ENCODE peak calls at places on chromosomes 16 and 17, in five cellular contexts. G is neural progenitor cell, K is pancreas, M is choroid plexus epithelial cell, S is lower leg skin. E is an unnamed sample.

GRCh38 chr16:54067317-54068065 is 219.1 kb downstream of the IRX3 start:
- DNase-seq in G (no peak), K (no peak), M (no peak), S (no peak), E (no peak)

GRCh38 chr17:63694229-63694973 is 5.5 kb downstream of the LIMD2 start:
- DNase-seq in G (peak), K (no peak), M (no peak), S (no peak), E (no peak)

GRCh38 chr17:3920940-3921852 is 4.9 kb upstream of the P2RX1 start:
- DNase-seq in G (no peak), K (peak), M (peak), S (no peak), E (no peak)

GRCh38 chr16:2341456-2342447 is 1.2 kb upstream of the ABCA3 start:
- DNase-seq in G (peak), K (peak), M (no peak), S (peak), E (no peak)

GRCh38 chr17:60102632-60103047 is 23.9 kb upstream of the HEATR6 start:
- DNase-seq in G (no peak), K (no peak), M (peak), S (no peak), E (peak)

GRCh38 chr17:63039899-63040602 is 74.0 kb downstream of the TANC2 start:
- DNase-seq in G (no peak), K (no peak), M (peak), S (no peak), E (peak)

GRCh38 chr16:52265446-52265861 is 281.5 kb downstream of the TOX3 start:
- DNase-seq in G (peak), K (no peak), M (no peak), S (no peak), E (no peak)

GRCh38 chr17:48294989-48295892 is 134.8 kb downstream of the SKAP1 start:
- DNase-seq in G (no peak), K (no peak), M (peak), S (no peak), E (peak)

GRCh38 chr16:57146735-57147134 is 39.1 kb downstream of the PSME3IP1 start:
- DNase-seq in G (peak), K (no peak), M (no peak), S (peak), E (no peak)

GRCh38 chr17:57480438-57481196 is 224.3 kb downstream of the MSI2 start:
- DNase-seq in G (no peak), K (no peak), M (peak), S (no peak), E (peak)

GRCh38 chr16:24921229-24921628 is 75.5 kb downstream of the SLC5A11 start:
- DNase-seq in G (no peak), K (no peak), M (no peak), S (no peak), E (no peak)

GRCh38 chr16:22634913-22635312 is 124.2 kb downstream of the NPIPB5 start:
- DNase-seq in G (no peak), K (no peak), M (no peak), S (no peak), E (no peak)

GRCh38 chr16:79089735-79090284 is 510.7 kb downstream of the MAF start:
- DNase-seq in G (no peak), K (no peak), M (no peak), S (no peak), E (no peak)

GRCh38 chr16:68287276-68288251 is 23.2 kb downstream of the SLC7A6OS start:
- DNase-seq in G (no peak), K (no peak), M (peak), S (peak), E (peak)

GRCh38 chr16:88811850-88812736 is at the start of gene APRT:
- DNase-seq in G (peak), K (peak), M (peak), S (peak), E (peak)

GRCh38 chr16:88810868-88811599 is 694 bp downstream of the APRT start:
- DNase-seq in G (peak), K (peak), M (peak), S (peak), E (peak)

GRCh38 chr16:88809676-88810165 is 2.0 kb downstream of the APRT start:
- DNase-seq in G (no peak), K (no peak), M (no peak), S (no peak), E (no peak)

GRCh38 chr16:88810166-88810867 is 1.4 kb downstream of the APRT start:
- DNase-seq in G (no peak), K (peak), M (no peak), S (no peak), E (no peak)

GRCh38 chr16:88811600-88811849 is 203 bp downstream of the APRT start:
- DNase-seq in G (no peak), K (no peak), M (no peak), S (no peak), E (no peak)
- H3K4me3 ChIP-seq in G (peak), K (peak), M (peak), S (peak), E (peak)

DNA sequence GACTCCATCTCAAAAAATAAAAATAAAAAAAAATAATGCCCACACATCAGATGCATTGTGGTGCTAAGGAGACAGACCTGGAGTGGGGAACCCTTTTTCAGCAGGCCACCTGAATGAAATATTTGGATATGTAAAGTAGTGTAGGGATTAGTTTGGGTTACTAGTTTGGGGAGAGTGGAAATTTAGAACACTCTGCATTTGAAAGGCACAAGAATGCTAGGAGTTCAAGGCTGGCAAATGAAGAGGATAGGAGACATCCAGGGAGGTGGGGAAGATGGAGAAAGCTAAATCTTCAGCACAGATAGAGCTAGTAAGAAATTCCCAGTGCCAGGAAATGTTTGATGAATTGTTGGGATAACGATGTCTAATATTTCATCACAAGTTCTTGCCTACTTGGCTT is 298.3 kb upstream of the ERCC4 start:
- DNase-seq in G (no peak), K (no peak), M (no peak), S (no peak), E (no peak)
- TF ChIP-seq CTCF in G (no peak), K (no peak), M (no peak), S (no peak), E (no peak)

GRCh38 chr17:6021627-6022026 is 48.6 kb upstream of the WSCD1 start:
- DNase-seq in G (no peak), K (no peak), M (no peak), S (peak), E (no peak)

GRCh38 chr17:6018788-6019187 is 51.4 kb upstream of the WSCD1 start:
- DNase-seq in G (peak), K (no peak), M (no peak), S (no peak), E (no peak)

GRCh38 chr17:6020376-6021010 is 49.7 kb upstream of the WSCD1 start:
- DNase-seq in G (no peak), K (no peak), M (no peak), S (peak), E (no peak)

GRCh38 chr17:6019959-6020358 is 50.2 kb upstream of the WSCD1 start:
- DNase-seq in G (no peak), K (no peak), M (no peak), S (no peak), E (no peak)

GRCh38 chr17:6021011-6021400 is 49.2 kb upstream of the WSCD1 start:
- DNase-seq in G (no peak), K (no peak), M (no peak), S (peak), E (no peak)
- H3K4me3 ChIP-seq in G (no peak), K (no peak), M (no peak), S (no peak), E (no peak)

GRCh38 chr17:49972486-49973270 is 3.7 kb downstream of the DLX4 start:
- DNase-seq in G (peak), K (no peak), M (no peak), S (no peak), E (no peak)
- TF ChIP-seq CTCF in G (no peak), K (no peak), M (no peak), S (no peak), E (no peak)

GRCh38 chr16:67109407-67110135 is at the start of gene PHAF1:
- DNase-seq in G (peak), K (peak), M (peak), S (peak), E (peak)

GRCh38 chr16:67114793-67115192 is 5.1 kb downstream of the PHAF1 start:
- DNase-seq in G (no peak), K (no peak), M (no peak), S (peak), E (no peak)

GRCh38 chr16:67110136-67110847 is 551 bp downstream of the PHAF1 start:
- DNase-seq in G (peak), K (no peak), M (no peak), S (no peak), E (no peak)

GRCh38 chr16:67112591-67113399 is 3.1 kb downstream of the PHAF1 start:
- DNase-seq in G (no peak), K (no peak), M (no peak), S (peak), E (no peak)

DNA sequence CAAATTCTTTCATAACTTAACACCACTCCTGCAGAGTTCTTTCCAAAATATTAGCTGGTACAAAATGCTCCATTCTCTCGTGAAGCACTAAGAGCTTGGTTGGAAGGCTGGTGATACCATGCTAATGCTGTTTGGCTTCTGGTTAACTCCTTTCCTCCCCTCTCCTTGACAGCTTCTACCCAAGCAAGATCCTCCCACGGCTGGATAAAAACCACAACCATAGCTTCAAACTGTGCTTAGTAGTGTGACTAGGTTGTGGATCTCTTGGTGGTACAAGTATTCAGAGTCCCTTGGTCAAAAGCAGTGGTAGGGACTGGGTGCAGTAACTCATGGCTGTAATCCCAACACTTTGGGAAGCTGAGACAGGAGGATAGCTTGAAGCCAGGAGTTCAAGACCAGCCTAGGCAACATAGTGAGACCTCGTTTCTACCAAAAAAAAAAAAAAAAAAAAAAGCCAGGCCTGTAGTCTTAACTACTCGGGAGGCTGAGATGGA is 2.3 kb downstream of the PHAF1 start:
- DNase-seq in G (no peak), K (no peak), M (no peak), S (no peak), E (no peak)
- H3K4me3 ChIP-seq in G (no peak), K (no peak), M (no peak), S (no peak), E (no peak)

GRCh38 chr17:74117999-74118421 is 85.5 kb upstream of the RPL38 start:
- DNase-seq in G (peak), K (no peak), M (no peak), S (peak), E (no peak)
- TF ChIP-seq CTCF in G (no peak), K (no peak), M (no peak), S (no peak), E (no peak)

DNA sequence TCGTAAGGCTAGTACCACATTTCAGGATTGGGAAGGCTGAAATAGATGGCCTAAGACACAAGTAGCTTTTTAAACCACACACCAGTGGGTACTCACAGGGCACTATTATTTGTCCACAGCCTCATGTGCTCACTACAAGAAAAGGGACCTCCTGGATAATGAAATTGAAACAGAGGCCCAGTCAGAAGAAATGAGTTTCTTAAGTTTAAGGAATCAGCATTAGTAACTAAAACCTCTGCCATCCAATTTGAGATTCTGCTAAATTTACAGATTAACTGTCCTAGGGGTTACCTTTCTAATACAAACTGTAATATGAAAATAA is 3.0 kb downstream of the USP7 start:
- DNase-seq in G (no peak), K (no peak), M (no peak), S (no peak), E (no peak)
- H3K4me3 ChIP-seq in G (peak), K (no peak), M (no peak), S (no peak), E (no peak)

GRCh38 chr17:38798614-38799500 is 499 bp downstream of the PIP4K2B start:
- DNase-seq in G (peak), K (no peak), M (peak), S (peak), E (peak)
- TF ChIP-seq CTCF in G (peak), K (no peak), M (no peak), S (no peak), E (no peak)

GRCh38 chr16:84607061-84607460 is 10.8 kb downstream of the COTL1 start:
- DNase-seq in G (no peak), K (no peak), M (no peak), S (no peak), E (no peak)
- H3K4me3 ChIP-seq in G (no peak), K (no peak), M (no peak), S (no peak), E (no peak)

GRCh38 chr17:13416748-13417363 is 184.9 kb downstream of the HS3ST3A1 start:
- DNase-seq in G (no peak), K (no peak), M (no peak), S (no peak), E (no peak)

GRCh38 chr17:13417551-13417950 is 184.2 kb downstream of the HS3ST3A1 start:
- DNase-seq in G (no peak), K (no peak), M (no peak), S (no peak), E (no peak)

GRCh38 chr17:13413001-13413400 is 188.7 kb downstream of the HS3ST3A1 start:
- DNase-seq in G (no peak), K (no peak), M (peak), S (no peak), E (peak)

GRCh38 chr17:13418891-13419290 is 182.8 kb downstream of the HS3ST3A1 start:
- DNase-seq in G (no peak), K (no peak), M (no peak), S (no peak), E (no peak)

DNA sequence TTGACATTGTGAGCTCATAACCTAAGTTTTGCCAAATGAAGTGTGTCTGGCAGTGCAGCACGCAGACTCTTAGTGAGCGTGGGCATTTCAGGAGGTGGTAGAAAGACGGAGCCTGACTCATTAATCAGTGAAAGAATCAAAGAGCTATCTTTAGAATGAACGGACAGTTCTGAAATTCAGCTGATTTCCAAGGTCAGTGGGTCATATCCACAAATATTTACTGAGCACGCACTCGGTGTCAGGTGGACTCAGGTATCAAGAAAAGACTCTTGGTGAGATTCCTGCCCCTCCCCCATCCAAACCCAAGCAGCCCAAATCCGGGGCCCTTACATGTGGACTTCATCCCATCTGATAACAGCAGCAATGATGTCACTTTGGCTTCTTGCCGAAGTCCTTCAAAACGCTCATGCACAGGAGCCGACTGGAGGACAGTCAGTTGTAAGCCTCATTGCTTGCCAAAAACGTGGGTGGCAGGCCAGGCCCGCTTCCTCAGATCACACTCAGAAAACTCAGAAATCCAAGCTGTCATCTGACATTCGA is 185.8 kb downstream of the HS3ST3A1 start:
- DNase-seq in G (no peak), K (no peak), M (peak), S (no peak), E (peak)
- TF ChIP-seq CTCF in G (no peak), K (no peak), M (peak), S (no peak), E (no peak)